ENCODE peak calls at places on chromosome 10, in eight cellular contexts. Y is upper lobe of right lung, K is brain microvascular endothelial cell, A is AG04450, I is colonic mucosa, Q is psoas muscle, O is body of pancreas, D is AG10803. X is an unnamed sample.

GRCh38 chr10:122730238-122730637 is 30.6 kb upstream of the C10orf120 start:
- DNase-seq in Y (no peak), K (no peak), A (no peak), I (no peak), Q (no peak), O (no peak), D (no peak), X (no peak)

GRCh38 chr10:5573968-5574641 is 49.3 kb downstream of the CALML3 start:
- DNase-seq in Y (peak; percentile 56), K (no peak), A (no peak), I (no peak), Q (peak; percentile 57), O (no peak), D (no peak), X (peak; percentile 65)

GRCh38 chr10:34003561-34003960 is 669.1 kb upstream of the NRP1 start:
- DNase-seq in Y (no peak), K (no peak), A (no peak), I (no peak), Q (no peak), O (no peak), D (no peak), X (no peak)

GRCh38 chr10:87544750-87545149 is 40.1 kb downstream of the MINPP1 start:
- DNase-seq in Y (no peak), K (no peak), A (no peak), I (no peak), Q (no peak), O (no peak), D (no peak), X (no peak)

GRCh38 chr10:102599565-102600327 is 44.5 kb upstream of the TRIM8 start:
- DNase-seq in Y (no peak), K (no peak), A (no peak), I (no peak), Q (no peak), O (no peak), D (no peak), X (no peak)

GRCh38 chr10:451021-451471 is 238.4 kb downstream of the DIP2C start:
- DNase-seq in Y (no peak), K (no peak), A (no peak), I (no peak), Q (no peak), O (no peak), D (no peak), X (no peak)

GRCh38 chr10:112140110-112140755 is 43.3 kb downstream of the GPAM start:
- DNase-seq in Y (peak; percentile 74), K (peak; percentile 66), A (peak; percentile 23), I (peak; percentile 81), Q (peak; percentile 61), O (peak; percentile 64), D (peak; percentile 54), X (peak; percentile 46)

GRCh38 chr10:47318706-47319105 is 3.5 kb upstream of the GDF2 start:
- DNase-seq in Y (peak; percentile 34), K (no peak), A (no peak), I (no peak), Q (peak; percentile 6), O (no peak), D (no peak), X (no peak)

GRCh38 chr10:28878236-28878970 is 201.1 kb downstream of the BAMBI start:
- DNase-seq in Y (no peak), K (no peak), A (no peak), I (no peak), Q (no peak), O (peak; percentile 11), D (no peak), X (no peak)

GRCh38 chr10:122085423-122085911 is 96.5 kb downstream of the TACC2 start:
- DNase-seq in Y (no peak), K (no peak), A (no peak), I (no peak), Q (peak; percentile 68), O (no peak), D (no peak), X (no peak)

GRCh38 chr10:49356945-49357344 is 38.9 kb downstream of the DRGX start:
- DNase-seq in Y (no peak), K (no peak), A (no peak), I (no peak), Q (no peak), O (no peak), D (no peak), X (no peak)

GRCh38 chr10:23869548-23869947 is 339.4 kb upstream of the KIAA1217 start:
- DNase-seq in Y (no peak), K (no peak), A (no peak), I (no peak), Q (no peak), O (no peak), D (no peak), X (no peak)

GRCh38 chr10:6924166-6924565 is 344.1 kb upstream of the PRKCQ start:
- DNase-seq in Y (no peak), K (peak; percentile 20), A (no peak), I (no peak), Q (no peak), O (no peak), D (peak; percentile 42), X (peak; percentile 37)

GRCh38 chr10:31343009-31343408 is 24.0 kb downstream of the ZEB1 start:
- DNase-seq in Y (no peak), K (no peak), A (no peak), I (no peak), Q (no peak), O (no peak), D (no peak), X (no peak)
- H3K4me3 ChIP-seq in Y (no peak overlapping the region), K (no peak overlapping the region), A (no peak overlapping the region), I (no peak overlapping the region), Q (peak overlapping the region; percentile 3), O (no peak overlapping the region), D (no peak overlapping the region), X (no peak overlapping the region)

DNA sequence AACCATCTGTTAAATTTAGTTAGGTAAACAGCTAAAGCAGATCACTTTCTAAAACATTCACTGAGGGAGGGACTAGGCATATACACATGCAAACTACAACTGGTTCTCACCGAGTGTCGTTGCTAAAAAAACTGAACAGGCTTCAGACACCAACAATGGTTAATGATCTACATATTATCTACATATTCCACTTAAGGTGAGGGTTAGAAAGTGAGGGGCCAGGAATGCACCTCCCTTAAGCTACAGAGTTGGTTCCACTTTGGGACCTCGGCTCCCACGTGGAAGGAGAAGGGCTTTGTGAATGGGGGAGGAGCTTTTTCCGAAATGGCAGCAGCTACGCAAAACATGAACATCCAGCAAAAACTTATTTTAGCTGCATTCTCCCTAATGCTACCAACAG is 5.8 kb downstream of the CTBP2 start:
- DNase-seq in Y (no peak), K (no peak), A (no peak), I (no peak), Q (no peak), O (no peak), D (no peak), X (peak; percentile 63)
- H3K4me3 ChIP-seq in Y (peak overlapping the region; percentile 7), K (peak overlapping the region; percentile 20), A (no peak overlapping the region), I (peak overlapping the region; percentile 4), Q (peak overlapping the region; percentile 93), O (no peak overlapping the region), D (peak overlapping the region; percentile 39), X (peak overlapping the region; percentile 20)

DNA sequence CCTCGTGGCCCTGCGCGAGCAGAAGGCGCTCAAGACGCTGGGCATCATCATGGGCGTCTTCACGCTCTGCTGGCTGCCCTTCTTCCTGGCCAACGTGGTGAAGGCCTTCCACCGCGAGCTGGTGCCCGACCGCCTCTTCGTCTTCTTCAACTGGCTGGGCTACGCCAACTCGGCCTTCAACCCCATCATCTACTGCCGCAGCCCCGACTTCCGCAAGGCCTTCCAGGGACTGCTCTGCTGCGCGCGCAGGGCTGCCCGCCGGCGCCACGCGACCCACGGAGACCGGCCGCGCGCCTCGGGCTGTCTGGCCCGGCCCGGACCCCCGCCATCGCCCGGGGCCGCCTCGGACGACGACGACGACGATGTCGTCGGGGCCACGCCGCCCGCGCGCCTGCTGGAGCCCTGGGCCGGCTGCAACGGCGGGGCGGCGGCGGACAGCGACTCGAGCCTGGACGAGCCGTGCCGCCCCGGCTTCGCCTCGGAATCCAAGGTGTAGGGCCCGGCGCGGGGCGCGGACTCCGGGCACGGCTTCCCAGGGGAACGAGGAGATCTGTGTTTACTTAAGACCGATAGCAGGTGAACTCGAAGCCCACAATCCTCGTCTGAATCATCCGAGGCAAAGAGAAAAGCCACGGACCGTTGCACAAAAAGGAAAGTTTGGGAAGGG is 1.5 kb downstream of the ADRB1 start:
- DNase-seq in Y (peak; percentile 76), K (no peak), A (no peak), I (peak; percentile 40), Q (peak; percentile 67), O (peak; percentile 34), D (no peak), X (no peak)
- H3K4me3 ChIP-seq in Y (peak overlapping the region; percentile 55), K (peak overlapping the region; percentile 10), A (no peak overlapping the region), I (peak overlapping the region; percentile 20), Q (peak overlapping the region; percentile 41), O (no peak overlapping the region), D (no peak overlapping the region), X (no peak overlapping the region)

GRCh38 chr10:8049874-8050560 is 4.5 kb upstream of the GATA3 start:
- DNase-seq in Y (no peak), K (no peak), A (no peak), I (no peak), Q (no peak), O (no peak), D (no peak), X (no peak)

GRCh38 chr10:8048281-8049008 is 6.0 kb upstream of the GATA3 start:
- DNase-seq in Y (no peak), K (no peak), A (no peak), I (no peak), Q (peak; percentile 46), O (no peak), D (no peak), X (no peak)

GRCh38 chr10:8045728-8046494 is 8.6 kb upstream of the GATA3 start:
- DNase-seq in Y (no peak), K (no peak), A (no peak), I (no peak), Q (no peak), O (no peak), D (no peak), X (no peak)

GRCh38 chr10:8049151-8049873 is 5.2 kb upstream of the GATA3 start:
- DNase-seq in Y (no peak), K (no peak), A (no peak), I (no peak), Q (no peak), O (no peak), D (no peak), X (no peak)

DNA sequence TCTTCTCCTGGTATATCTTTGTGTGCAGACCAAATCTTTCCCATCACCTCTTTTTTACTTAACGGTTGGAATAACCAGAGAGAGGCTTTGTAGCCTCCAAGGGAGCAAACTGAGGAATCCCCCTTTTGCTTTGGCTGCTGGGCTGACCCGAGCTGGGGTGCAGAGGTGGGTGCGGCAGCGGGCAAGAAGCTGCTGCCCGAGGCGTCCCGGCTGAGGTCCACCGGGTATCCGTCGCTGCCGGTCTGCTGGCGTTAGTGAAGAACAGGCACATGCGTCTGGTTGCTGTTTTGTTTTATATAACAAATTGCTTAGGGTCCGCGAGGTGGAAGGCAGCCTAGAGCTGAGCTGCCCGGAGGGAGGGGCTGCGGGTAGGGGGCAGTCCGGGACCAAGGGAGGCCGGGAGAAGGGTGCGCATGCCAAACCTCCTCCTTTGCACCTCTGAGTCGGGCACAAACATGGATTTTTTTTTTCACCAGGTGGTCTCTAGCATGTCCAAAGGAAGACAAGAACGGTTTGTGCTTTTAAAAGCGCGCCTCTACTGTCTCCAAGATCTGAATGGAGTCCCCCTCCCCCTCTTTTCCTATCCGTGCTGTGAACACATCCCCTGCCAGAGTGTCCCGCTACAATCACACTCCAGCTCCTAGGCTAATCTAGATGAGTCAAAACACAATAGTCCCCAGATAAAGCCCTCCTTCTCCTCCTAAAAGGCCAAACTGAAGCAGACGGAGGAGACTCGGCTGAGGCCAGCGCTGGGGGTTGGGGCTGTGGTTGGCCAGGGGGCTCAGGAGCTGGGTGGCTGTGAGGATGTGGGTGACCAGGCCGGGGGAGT is 6.8 kb upstream of the GATA3 start:
- DNase-seq in Y (no peak), K (no peak), A (no peak), I (no peak), Q (no peak), O (no peak), D (no peak), X (no peak)
- H3K4me3 ChIP-seq in Y (no peak overlapping the region), K (no peak overlapping the region), A (no peak overlapping the region), I (no peak overlapping the region), Q (no peak overlapping the region), O (no peak overlapping the region), D (no peak overlapping the region), X (no peak overlapping the region)